ENCODE peak calls at places on chromosomes 12 and 14, in five cellular contexts. R is thoracic aorta; E is lower lobe of right lung; A is stimulated activated naive CD4-positive, alpha-beta T cell; S is NCI-H524. Z is an unnamed sample.

GRCh38 chr14:80987235-80988032 is 32.0 kb downstream of the TSHR start:
- DNase-seq in R (no peak), E (no peak), A (peak), S (peak), Z (no peak)

GRCh38 chr14:38202444-38203191 is 5.1 kb upstream of the SSTR1 start:
- DNase-seq in R (no peak), E (no peak), A (no peak), S (no peak), Z (no peak)

GRCh38 chr12:99131761-99132199 is 486.7 kb downstream of the APAF1 start:
- DNase-seq in R (no peak), E (peak), A (no peak), S (peak), Z (no peak)

GRCh38 chr12:124715121-124715990 is 147.9 kb upstream of the NCOR2 start:
- DNase-seq in R (no peak), E (peak), A (no peak), S (no peak), Z (no peak)

GRCh38 chr12:65779946-65780345 is 44.3 kb upstream of the HMGA2 start:
- DNase-seq in R (no peak), E (no peak), A (no peak), S (no peak), Z (no peak)

GRCh38 chr12:53575502-53576264 is 50.5 kb downstream of the ATF7 start:
- DNase-seq in R (no peak), E (no peak), A (no peak), S (no peak), Z (no peak)

GRCh38 chr14:68664225-68664681 is 128.6 kb downstream of the ZFP36L1 start:
- DNase-seq in R (no peak), E (no peak), A (no peak), S (no peak), Z (no peak)

GRCh38 chr14:44803239-44803905 is 158.4 kb downstream of the KLHL28 start:
- DNase-seq in R (no peak), E (no peak), A (no peak), S (peak), Z (no peak)

GRCh38 chr12:2795291-2796186 is 769 bp downstream of the FKBP4 start:
- DNase-seq in R (no peak), E (peak), A (peak), S (peak), Z (no peak)

GRCh38 chr12:52949413-52950331 is 754 bp downstream of the KRT18 start:
- DNase-seq in R (no peak), E (peak), A (no peak), S (no peak), Z (no peak)

GRCh38 chr14:31206536-31207286 is 882 bp downstream of the HECTD1 start:
- DNase-seq in R (no peak), E (peak), A (peak), S (peak), Z (no peak)

GRCh38 chr12:132523576-132524331 is 33.8 kb downstream of the FBRSL1 start:
- DNase-seq in R (no peak), E (peak), A (peak), S (peak), Z (no peak)

GRCh38 chr12:19196959-19197630 is 67.6 kb downstream of the PLEKHA5 start:
- DNase-seq in R (no peak), E (no peak), A (no peak), S (no peak), Z (no peak)

GRCh38 chr12:119341988-119342387 is 7.5 kb downstream of the CCDC60 start:
- DNase-seq in R (no peak), E (no peak), A (no peak), S (no peak), Z (no peak)

GRCh38 chr14:78567343-78567742 is 397.2 kb downstream of the NRXN3 start:
- DNase-seq in R (no peak), E (no peak), A (no peak), S (no peak), Z (no peak)

Z was measured in GOT3.